ENCODE peak calls at places on chromosome 19, in nine cellular contexts. I is kidney glomerular epithelial cell, H is nephron progenitor cell, U is right lobe of liver, K is T-cell, L is HTR-8/SVneo, A is fibroblast of villous mesenchyme, Q is NCI-H774, V is A549. P is an unnamed sample.

GRCh38 chr19:35932291-35932936 is 3.8 kb upstream of the LRFN3 start:
- DNase-seq in I (no peak), H (no peak), U (no peak), K (no peak), L (no peak), A (no peak), Q (no peak), V (no peak), P (no peak)

GRCh38 chr19:40369797-40370196 is 20.2 kb downstream of the HIPK4 start:
- DNase-seq in I (no peak), H (no peak), U (no peak), K (no peak), L (no peak), A (no peak), Q (no peak), V (no peak), P (no peak)

GRCh38 chr19:29329460-29330134 is 116.6 kb upstream of the UQCRFS1 start:
- DNase-seq in I (no peak), H (peak), U (no peak), K (no peak), L (no peak), A (no peak), Q (no peak), V (peak), P (no peak)

GRCh38 chr19:54422136-54422535 is 6.9 kb downstream of the TTYH1 start:
- DNase-seq in I (no peak), H (no peak), U (no peak), K (no peak), L (no peak), A (no peak), Q (no peak), V (no peak), P (no peak)

GRCh38 chr19:497861-498590 is 1.7 kb downstream of the MADCAM1 start:
- DNase-seq in I (no peak), H (no peak), U (no peak), K (no peak), L (no peak), A (no peak), Q (no peak), V (peak), P (no peak)

GRCh38 chr19:20247016-20247683 is 80.1 kb downstream of the ZNF486 start:
- DNase-seq in I (no peak), H (peak), U (no peak), K (no peak), L (peak), A (peak), Q (peak), V (no peak), P (peak)

GRCh38 chr19:5407356-5407755 is 47.9 kb upstream of the ZNRF4 start:
- DNase-seq in I (no peak), H (no peak), U (no peak), K (no peak), L (no peak), A (peak), Q (no peak), V (peak), P (peak)

GRCh38 chr19:10718205-10719196 is 622 bp downstream of the DNM2 start:
- DNase-seq in I (no peak), H (peak), U (peak), K (peak), L (no peak), A (peak), Q (no peak), V (no peak), P (peak)

GRCh38 chr19:9785367-9786331 is 17.1 kb upstream of the ZNF846 start:
- DNase-seq in I (peak), H (peak), U (peak), K (peak), L (peak), A (peak), Q (peak), V (peak), P (peak)

GRCh38 chr19:42115219-42115618 is 17.0 kb downstream of the POU2F2 start:
- DNase-seq in I (no peak), H (no peak), U (no peak), K (no peak), L (no peak), A (peak), Q (no peak), V (no peak), P (peak)

GRCh38 chr19:55173717-55174409 is 6.2 kb downstream of the SYT5 start:
- DNase-seq in I (no peak), H (peak), U (peak), K (no peak), L (peak), A (peak), Q (peak), V (peak), P (peak)

GRCh38 chr19:55640577-55641375 is at the start of gene ZNF580:
- DNase-seq in I (peak), H (peak), U (peak), K (no peak), L (peak), A (peak), Q (peak), V (peak), P (peak)

GRCh38 chr19:12953456-12954149 is 3.4 kb downstream of the GADD45GIP1 start:
- DNase-seq in I (no peak), H (no peak), U (no peak), K (no peak), L (no peak), A (no peak), Q (no peak), V (no peak), P (no peak)

GRCh38 chr19:3075605-3076431 is 13.5 kb upstream of the TLE5 start:
- DNase-seq in I (peak), H (peak), U (peak), K (peak), L (no peak), A (no peak), Q (peak), V (no peak), P (no peak)

GRCh38 chr19:27885361-27885760 is 1327.6 kb downstream of the UQCRFS1 start:
- DNase-seq in I (no peak), H (no peak), U (no peak), K (no peak), L (no peak), A (no peak), Q (no peak), V (no peak), P (no peak)

GRCh38 chr19:5285311-5285710 is 55.3 kb downstream of the PTPRS start:
- DNase-seq in I (no peak), H (no peak), U (no peak), K (no peak), L (no peak), A (no peak), Q (no peak), V (no peak), P (no peak)

GRCh38 chr19:1935484-1936208 is 5.3 kb upstream of the CSNK1G2 start:
- DNase-seq in I (no peak), H (no peak), U (peak), K (no peak), L (no peak), A (no peak), Q (peak), V (peak), P (peak)

GRCh38 chr19:41131186-41131585 is 17.0 kb downstream of the CYP2F1 start:
- DNase-seq in I (no peak), H (no peak), U (no peak), K (no peak), L (no peak), A (no peak), Q (no peak), V (no peak), P (no peak)

GRCh38 chr19:5949792-5950305 is 28.1 kb downstream of the RANBP3 start:
- DNase-seq in I (no peak), H (no peak), U (no peak), K (peak), L (no peak), A (no peak), Q (no peak), V (no peak), P (no peak)

GRCh38 chr19:13195678-13196077 is 45.5 kb downstream of the IER2 start:
- DNase-seq in I (no peak), H (peak), U (peak), K (peak), L (no peak), A (no peak), Q (no peak), V (peak), P (no peak)

GRCh38 chr19:28399187-28399586 is 813.8 kb downstream of the UQCRFS1 start:
- DNase-seq in I (no peak), H (no peak), U (no peak), K (no peak), L (no peak), A (no peak), Q (no peak), V (no peak), P (no peak)

GRCh38 chr19:8397746-8398721 is 7.9 kb downstream of the RAB11B start:
- DNase-seq in I (peak), H (peak), U (no peak), K (no peak), L (no peak), A (no peak), Q (no peak), V (no peak), P (no peak)

GRCh38 chr19:55549500-55550320 is 4.4 kb upstream of the SBK3 start:
- DNase-seq in I (peak), H (peak), U (peak), K (no peak), L (peak), A (peak), Q (no peak), V (peak), P (peak)

GRCh38 chr19:40717880-40718773 is 1.2 kb downstream of the ITPKC start:
- DNase-seq in I (no peak), H (no peak), U (peak), K (no peak), L (no peak), A (peak), Q (no peak), V (peak), P (no peak)

GRCh38 chr19:45798995-45799517 is 6.4 kb upstream of the DMWD start:
- DNase-seq in I (peak), H (peak), U (no peak), K (peak), L (peak), A (peak), Q (peak), V (peak), P (peak)

GRCh38 chr19:13150919-13151604 is 851 bp downstream of the IER2 start:
- DNase-seq in I (peak), H (peak), U (peak), K (no peak), L (no peak), A (no peak), Q (no peak), V (no peak), P (no peak)

GRCh38 chr19:30253581-30253996 is 118.6 kb upstream of the ZNF536 start:
- DNase-seq in I (peak), H (no peak), U (no peak), K (no peak), L (no peak), A (no peak), Q (no peak), V (no peak), P (no peak)

GRCh38 chr19:30679286-30679685 is 307.1 kb downstream of the ZNF536 start:
- DNase-seq in I (no peak), H (no peak), U (no peak), K (no peak), L (no peak), A (no peak), Q (no peak), V (no peak), P (no peak)

GRCh38 chr19:33734913-33735312 is 61.8 kb upstream of the KCTD15 start:
- DNase-seq in I (no peak), H (no peak), U (no peak), K (no peak), L (no peak), A (no peak), Q (no peak), V (no peak), P (no peak)

GRCh38 chr19:35295792-35296462 is 4.0 kb downstream of the MAG start:
- DNase-seq in I (no peak), H (no peak), U (no peak), K (peak), L (no peak), A (no peak), Q (no peak), V (no peak), P (no peak)

GRCh38 chr19:5805465-5806132 is 732 bp downstream of the NRTN start:
- DNase-seq in I (no peak), H (peak), U (peak), K (peak), L (peak), A (peak), Q (peak), V (peak), P (peak)

GRCh38 chr19:3132971-3133792 is 2.7 kb upstream of the GNA15 start:
- DNase-seq in I (peak), H (no peak), U (no peak), K (peak), L (no peak), A (peak), Q (peak), V (no peak), P (peak)

GRCh38 chr19:53927745-53928144 is 18.7 kb downstream of the CACNG7 start:
- DNase-seq in I (peak), H (peak), U (no peak), K (peak), L (peak), A (peak), Q (no peak), V (peak), P (peak)

P was measured in choroid plexus epithelial cell.